ENCODE peak calls at places on chromosomes 11 and 22, in nine cellular contexts. O is fibroblast of mammary gland, U is prostate gland, N is pancreas, W is HFF-Myc, T is AG09309, Y is endothelial cell of umbilical vein, Q is OCI-LY7, M is bronchial epithelial cell. L is an unnamed sample.

GRCh38 chr11:36672815-36673450 is 74.9 kb upstream of the RAG2 start:
- DNase-seq in O (peak), U (peak), N (no peak), W (peak), T (peak), Y (peak), Q (peak), M (peak), L (peak)

GRCh38 chr22:45548991-45549736 is 46.5 kb downstream of the FBLN1 start:
- DNase-seq in O (peak), U (peak), N (no peak), W (peak), T (peak), Y (no peak), Q (no peak), M (peak), L (no peak)

GRCh38 chr11:92657226-92657625 is 312.2 kb upstream of the MTNR1B start:
- DNase-seq in O (no peak), U (no peak), N (no peak), W (no peak), T (no peak), Y (no peak), Q (no peak), M (no peak), L (no peak)

GRCh38 chr11:7262672-7263071 is 11.0 kb downstream of the SYT9 start:
- DNase-seq in O (no peak), U (no peak), N (no peak), W (no peak), T (no peak), Y (no peak), Q (no peak), M (no peak), L (no peak)

GRCh38 chr11:43419460-43419859 is 60.7 kb downstream of the TTC17 start:
- DNase-seq in O (peak), U (peak), N (no peak), W (peak), T (no peak), Y (peak), Q (peak), M (peak), L (peak)

GRCh38 chr22:36301851-36302250 is 48.9 kb downstream of the APOL1 start:
- DNase-seq in O (peak), U (no peak), N (no peak), W (peak), T (no peak), Y (no peak), Q (no peak), M (no peak), L (no peak)

GRCh38 chr22:38413085-38414008 is 41.7 kb downstream of the KCNJ4 start:
- DNase-seq in O (no peak), U (no peak), N (no peak), W (no peak), T (no peak), Y (no peak), Q (no peak), M (no peak), L (no peak)

GRCh38 chr11:84549221-84549620 is 1077.9 kb downstream of the DLG2 start:
- DNase-seq in O (peak), U (no peak), N (no peak), W (no peak), T (no peak), Y (no peak), Q (peak), M (no peak), L (no peak)

GRCh38 chr11:16759857-16760256 is 21.4 kb downstream of the C11orf58 start:
- DNase-seq in O (no peak), U (no peak), N (no peak), W (no peak), T (no peak), Y (peak), Q (no peak), M (no peak), L (no peak)

GRCh38 chr22:19289475-19290161 is 1.9 kb downstream of the CLTCL1 start:
- DNase-seq in O (peak), U (no peak), N (no peak), W (no peak), T (peak), Y (no peak), Q (no peak), M (peak), L (no peak)

GRCh38 chr22:49929553-49929979 is 11.1 kb downstream of the CRELD2 start:
- DNase-seq in O (peak), U (no peak), N (peak), W (no peak), T (no peak), Y (no peak), Q (peak), M (no peak), L (peak)

GRCh38 chr11:116513278-116513823 is 259.4 kb downstream of the BUD13 start:
- DNase-seq in O (no peak), U (no peak), N (no peak), W (no peak), T (no peak), Y (no peak), Q (no peak), M (no peak), L (no peak)

GRCh38 chr22:20192972-20193760 is 42.3 kb upstream of the CCDC188 start:
- DNase-seq in O (no peak), U (no peak), N (no peak), W (no peak), T (no peak), Y (no peak), Q (no peak), M (no peak), L (no peak)

GRCh38 chr22:47172771-47173534 is 410.5 kb downstream of the TBC1D22A start:
- DNase-seq in O (no peak), U (no peak), N (no peak), W (no peak), T (no peak), Y (no peak), Q (no peak), M (no peak), L (no peak)

GRCh38 chr11:32487270-32487669 is 51.9 kb upstream of the WT1 start:
- DNase-seq in O (no peak), U (no peak), N (no peak), W (no peak), T (no peak), Y (no peak), Q (no peak), M (no peak), L (no peak)

GRCh38 chr11:1391165-1392010 is 1.7 kb downstream of the BRSK2 start:
- DNase-seq in O (no peak), U (no peak), N (peak), W (no peak), T (no peak), Y (no peak), Q (no peak), M (no peak), L (no peak)

GRCh38 chr11:133082851-133083488 is 449.3 kb downstream of the OPCML start:
- DNase-seq in O (peak), U (peak), N (peak), W (no peak), T (no peak), Y (peak), Q (no peak), M (no peak), L (peak)

GRCh38 chr11:128465946-128466688 is 121.2 kb downstream of the ETS1 start:
- DNase-seq in O (no peak), U (no peak), N (no peak), W (no peak), T (no peak), Y (no peak), Q (no peak), M (no peak), L (no peak)

GRCh38 chr11:128469220-128469619 is 118.1 kb downstream of the ETS1 start:
- DNase-seq in O (no peak), U (no peak), N (no peak), W (no peak), T (no peak), Y (no peak), Q (peak), M (no peak), L (peak)

GRCh38 chr11:128467041-128467440 is 120.3 kb downstream of the ETS1 start:
- DNase-seq in O (no peak), U (no peak), N (no peak), W (no peak), T (no peak), Y (no peak), Q (no peak), M (no peak), L (no peak)

GRCh38 chr11:128468106-128468505 is 119.3 kb downstream of the ETS1 start:
- DNase-seq in O (no peak), U (no peak), N (no peak), W (no peak), T (no peak), Y (no peak), Q (no peak), M (no peak), L (no peak)

GRCh38 chr11:128467610-128468041 is 119.7 kb downstream of the ETS1 start:
- DNase-seq in O (peak), U (no peak), N (no peak), W (peak), T (peak), Y (no peak), Q (no peak), M (peak), L (no peak)
- TF ChIP-seq CTCF in O (peak), U (no peak), N (no peak), W (peak), T (peak), Y (no peak), Q (no peak), M (peak), L (no peak)

DNA sequence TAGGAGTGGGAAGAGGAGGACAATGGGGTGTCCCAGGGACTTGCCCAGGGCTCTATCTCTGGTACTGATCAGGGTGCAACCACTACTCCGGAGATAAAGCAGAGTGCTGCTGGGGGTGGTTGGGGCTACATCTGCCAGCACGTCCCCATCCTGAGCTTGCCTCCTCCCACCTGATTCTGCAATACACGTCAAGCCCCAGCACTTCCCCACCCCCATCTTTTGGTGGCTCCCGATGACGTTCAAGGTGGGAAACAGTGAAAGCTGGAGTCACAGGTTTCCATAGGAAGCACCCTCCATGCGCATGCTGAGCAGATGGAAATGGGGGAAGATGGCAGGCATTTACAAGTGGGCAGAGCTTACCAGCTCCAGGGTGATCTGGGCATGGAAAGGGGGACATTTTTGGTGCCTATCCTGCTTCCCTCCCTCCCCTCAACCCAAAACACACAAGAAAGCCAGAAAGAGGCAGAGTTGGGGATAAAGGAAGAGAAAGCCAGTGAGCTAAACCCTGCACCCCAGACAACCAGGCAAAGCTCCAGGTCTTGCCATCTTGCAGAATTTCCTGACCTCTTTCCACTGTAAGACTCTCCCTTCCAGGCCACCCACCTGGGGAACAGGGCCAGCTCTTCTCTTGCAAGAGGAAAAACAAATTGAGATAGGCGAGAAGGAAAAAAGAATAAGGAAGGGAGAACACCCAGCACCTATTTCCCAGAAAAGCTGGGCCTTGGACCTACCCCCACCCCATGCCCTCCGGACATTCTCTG is 15.8 kb downstream of the SYT7 start:
- DNase-seq in O (no peak), U (no peak), N (no peak), W (no peak), T (no peak), Y (no peak), Q (no peak), M (no peak), L (no peak)
- TF ChIP-seq CTCF in O (no peak), U (no peak), N (no peak), W (no peak), T (no peak), Y (no peak), Q (no peak), M (no peak), L (no peak)

GRCh38 chr11:69916806-69917387 is 97.7 kb upstream of the FGF3 start:
- DNase-seq in O (no peak), U (no peak), N (no peak), W (no peak), T (no peak), Y (no peak), Q (no peak), M (no peak), L (no peak)

GRCh38 chr11:69914286-69915150 is 95.3 kb upstream of the FGF3 start:
- DNase-seq in O (no peak), U (peak), N (no peak), W (no peak), T (no peak), Y (no peak), Q (no peak), M (peak), L (no peak)

GRCh38 chr11:69917529-69917928 is 98.3 kb upstream of the FGF3 start:
- DNase-seq in O (no peak), U (no peak), N (no peak), W (no peak), T (no peak), Y (no peak), Q (no peak), M (no peak), L (no peak)

GRCh38 chr11:69915151-69915500 is 95.9 kb upstream of the FGF3 start:
- DNase-seq in O (peak), U (no peak), N (no peak), W (no peak), T (no peak), Y (no peak), Q (no peak), M (peak), L (no peak)

DNA sequence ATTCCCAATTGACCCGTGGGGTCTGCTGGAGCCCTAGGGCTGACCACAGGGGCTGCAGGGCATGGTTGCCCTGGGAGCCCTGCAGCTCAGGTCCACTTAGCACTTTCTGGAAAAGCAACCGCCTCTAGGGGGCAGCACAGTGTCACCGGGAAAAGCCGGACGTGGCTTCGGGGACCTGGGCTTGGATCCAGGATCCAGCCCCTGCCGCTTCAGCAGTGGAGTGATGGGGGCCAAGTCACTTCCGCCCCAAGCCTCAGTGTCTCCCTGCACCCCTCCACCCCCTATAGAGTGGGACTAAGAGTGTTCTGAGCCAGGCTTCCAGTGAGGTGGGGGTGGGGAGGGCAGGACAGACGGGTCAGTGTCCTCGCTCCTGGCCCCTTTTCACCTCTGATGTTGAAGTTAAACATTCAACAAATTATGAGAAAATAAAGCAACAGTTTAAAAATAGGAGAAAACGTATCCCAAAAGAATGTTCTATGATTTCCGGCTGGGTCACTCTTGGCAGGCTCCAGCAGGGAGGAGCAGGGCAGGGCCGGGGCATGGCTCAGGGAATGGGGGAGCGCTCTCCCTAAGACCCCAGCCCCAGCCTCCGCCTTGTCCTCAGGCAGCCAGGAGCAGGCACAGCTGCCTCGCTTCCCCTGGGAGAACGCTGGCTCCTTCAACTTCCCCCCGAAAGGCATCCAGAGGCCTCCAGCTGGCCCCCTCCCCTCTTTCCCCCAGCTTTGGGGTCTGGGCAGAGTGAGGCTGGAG is 96.5 kb upstream of the FGF3 start:
- DNase-seq in O (peak), U (peak), N (peak), W (peak), T (no peak), Y (peak), Q (peak), M (peak), L (peak)
- TF ChIP-seq CTCF in O (peak), U (peak), N (peak), W (peak), T (peak), Y (peak), Q (peak), M (peak), L (peak)

DNA sequence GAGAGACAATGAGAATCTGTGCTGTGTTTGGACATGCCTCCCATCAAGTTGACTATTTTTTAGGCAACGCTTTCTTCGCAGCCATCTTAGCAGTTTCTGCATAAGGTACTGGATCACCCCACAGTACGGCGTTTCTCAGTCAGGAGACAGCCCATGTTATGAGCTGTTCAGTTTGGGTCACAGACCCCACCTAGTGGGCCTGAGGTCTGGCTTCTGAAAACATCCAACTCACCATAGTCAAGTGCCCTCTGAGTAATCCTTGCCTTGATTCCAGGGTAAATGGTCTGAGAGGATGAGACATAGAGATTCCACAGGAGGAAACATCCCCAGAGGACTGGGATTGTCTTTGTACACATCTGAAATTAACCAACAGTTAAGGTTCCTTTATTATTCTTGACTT is 7.2 kb downstream of the BPIFC start:
- DNase-seq in O (peak), U (no peak), N (no peak), W (no peak), T (no peak), Y (no peak), Q (no peak), M (no peak), L (no peak)
- TF ChIP-seq CTCF in O (no peak), U (no peak), N (no peak), W (no peak), T (no peak), Y (no peak), Q (no peak), M (no peak), L (no peak)

GRCh38 chr11:87035976-87036583 is 1.7 kb upstream of the TMEM135 start:
- DNase-seq in O (no peak), U (no peak), N (no peak), W (no peak), T (no peak), Y (no peak), Q (peak), M (no peak), L (no peak)

GRCh38 chr11:87038235-87038960 is 664 bp downstream of the TMEM135 start:
- DNase-seq in O (no peak), U (no peak), N (no peak), W (no peak), T (no peak), Y (peak), Q (peak), M (peak), L (peak)

GRCh38 chr11:87039371-87039770 is 1.6 kb downstream of the TMEM135 start:
- DNase-seq in O (no peak), U (no peak), N (no peak), W (no peak), T (no peak), Y (peak), Q (no peak), M (no peak), L (no peak)

GRCh38 chr11:87036756-87037449 is 831 bp upstream of the TMEM135 start:
- DNase-seq in O (no peak), U (no peak), N (no peak), W (no peak), T (no peak), Y (no peak), Q (peak), M (peak), L (no peak)

GRCh38 chr11:87037450-87038234 is at the start of gene TMEM135:
- DNase-seq in O (peak), U (peak), N (peak), W (peak), T (peak), Y (peak), Q (peak), M (peak), L (peak)
- TF ChIP-seq CTCF in O (no peak), U (no peak), N (no peak), W (no peak), T (no peak), Y (no peak), Q (peak), M (peak), L (no peak)

GRCh38 chr11:120013325-120014250 is 124.3 kb downstream of the TRIM29 start:
- DNase-seq in O (peak), U (peak), N (peak), W (no peak), T (no peak), Y (peak), Q (peak), M (peak), L (peak)
- TF ChIP-seq CTCF in O (peak), U (peak), N (peak), W (peak), T (peak), Y (peak), Q (peak), M (peak), L (peak)

L was measured in GM20000.